ENCODE peak calls at places on chromosomes 16 and 17, in nine cellular contexts. U is heart left ventricle, Q is left ventricle myocardium inferior, Y is Calu3, H is epithelial cell of esophagus, O is progenitor cell of endocrine pancreas, F is fibroblast of pulmonary artery, B is cardiac muscle cell, D is dorsolateral prefrontal cortex. C is an unnamed sample.

GRCh38 chr16:26721290-26721689 is 345.4 kb upstream of the C16orf82 start:
- DNase-seq in U (no peak), Q (no peak), Y (no peak), H (no peak), O (no peak), F (no peak), B (no peak), D (no peak), C (no peak)

GRCh38 chr17:78496311-78496710 is 80.9 kb downstream of the DNAH17 start:
- DNase-seq in U (no peak), Q (no peak), Y (no peak), H (no peak), O (no peak), F (no peak), B (no peak), D (no peak), C (no peak)

GRCh38 chr16:30821891-30822290 is 34.9 kb upstream of the ZNF629 start:
- DNase-seq in U (no peak), Q (no peak), Y (no peak), H (no peak), O (no peak), F (no peak), B (no peak), D (no peak), C (no peak)

GRCh38 chr17:39096435-39097158 is 54.8 kb downstream of the PLXDC1 start:
- DNase-seq in U (no peak), Q (peak; percentile 29), Y (no peak), H (no peak), O (no peak), F (no peak), B (no peak), D (no peak), C (peak; percentile 54)

GRCh38 chr16:870856-871561 is 70.5 kb upstream of the GNG13 start:
- DNase-seq in U (peak; percentile 22), Q (peak; percentile 10), Y (no peak), H (no peak), O (no peak), F (no peak), B (no peak), D (no peak), C (no peak)

GRCh38 chr17:49621946-49622529 is 46.4 kb downstream of the NXPH3 start:
- DNase-seq in U (no peak), Q (no peak), Y (no peak), H (no peak), O (no peak), F (no peak), B (no peak), D (no peak), C (no peak)

GRCh38 chr16:29663020-29663828 is at the start of gene SPN:
- DNase-seq in U (no peak), Q (no peak), Y (no peak), H (no peak), O (no peak), F (no peak), B (peak; percentile 14), D (no peak), C (peak; percentile 69)

GRCh38 chr16:73067671-73068545 is 20.0 kb upstream of the ZFHX3 start:
- DNase-seq in U (no peak), Q (no peak), Y (no peak), H (no peak), O (no peak), F (no peak), B (no peak), D (no peak), C (no peak)

GRCh38 chr17:67137026-67137370 is 92.6 kb downstream of the CACNG1 start:
- DNase-seq in U (no peak), Q (no peak), Y (no peak), H (peak; percentile 14), O (no peak), F (no peak), B (no peak), D (no peak), C (no peak)

GRCh38 chr17:79947351-79948031 is 88.2 kb downstream of the TBC1D16 start:
- DNase-seq in U (peak; percentile 20), Q (peak; percentile 12), Y (no peak), H (peak; percentile 62), O (no peak), F (no peak), B (no peak), D (peak; percentile 17), C (no peak)

GRCh38 chr16:27906883-27907282 is 156.6 kb downstream of the GSG1L start:
- DNase-seq in U (no peak), Q (no peak), Y (no peak), H (no peak), O (no peak), F (no peak), B (no peak), D (no peak), C (no peak)

GRCh38 chr17:55053855-55054254 is 85.3 kb downstream of the STXBP4 start:
- DNase-seq in U (no peak), Q (no peak), Y (no peak), H (peak; percentile 24), O (no peak), F (peak; percentile 33), B (no peak), D (no peak), C (no peak)

GRCh38 chr17:68290955-68291835 is at the start of the genes ARSG and SLC16A6:
- DNase-seq in U (peak; percentile 59), Q (peak; percentile 36), Y (peak; percentile 69), H (peak; percentile 45), O (peak; percentile 55), F (peak; percentile 23), B (peak; percentile 84), D (peak; percentile 35), C (peak; percentile 89)

GRCh38 chr17:77723909-77724875 is 234.3 kb upstream of the TNRC6C start:
- DNase-seq in U (no peak), Q (no peak), Y (no peak), H (no peak), O (no peak), F (no peak), B (no peak), D (no peak), C (no peak)

GRCh38 chr17:8818654-8819330 is 19.6 kb upstream of the MFSD6L start:
- DNase-seq in U (no peak), Q (no peak), Y (no peak), H (no peak), O (no peak), F (no peak), B (no peak), D (no peak), C (no peak)

GRCh38 chr16:13780406-13780805 is 139.5 kb upstream of the ERCC4 start:
- DNase-seq in U (no peak), Q (no peak), Y (no peak), H (no peak), O (no peak), F (no peak), B (no peak), D (no peak), C (no peak)

GRCh38 chr17:66357037-66357436 is 54.6 kb downstream of the PRKCA start:
- DNase-seq in U (no peak), Q (no peak), Y (no peak), H (no peak), O (no peak), F (peak; percentile 33), B (no peak), D (no peak), C (peak; percentile 37)

GRCh38 chr16:10419701-10420100 is 33.8 kb downstream of the ATF7IP2 start:
- DNase-seq in U (no peak), Q (no peak), Y (no peak), H (no peak), O (no peak), F (no peak), B (no peak), D (no peak), C (no peak)

GRCh38 chr16:15979801-15980200 is 30.4 kb downstream of the ABCC1 start:
- DNase-seq in U (no peak), Q (no peak), Y (no peak), H (no peak), O (no peak), F (no peak), B (no peak), D (no peak), C (no peak)

DNA sequence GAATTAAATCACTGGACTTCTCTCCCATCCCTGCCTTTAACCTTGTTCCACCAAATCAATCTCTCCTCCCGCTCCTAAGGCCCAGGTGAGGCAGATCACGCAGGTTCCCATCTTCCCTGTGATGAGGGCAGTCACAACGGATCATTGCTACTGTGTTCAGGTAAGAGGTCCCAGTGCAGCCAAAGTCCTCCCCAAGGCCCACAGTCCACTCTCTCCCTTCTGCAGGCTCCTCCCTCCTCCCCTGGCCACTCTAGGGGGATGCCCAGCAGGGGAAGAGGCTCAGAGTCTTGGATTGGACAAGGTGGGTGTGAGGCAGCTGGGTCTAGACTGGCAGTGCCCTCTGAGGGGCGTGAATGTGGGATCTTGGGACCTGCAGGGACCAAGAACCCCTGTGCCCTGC is 2.6 kb upstream of the ADGRG3 start:
- DNase-seq in U (no peak), Q (no peak), Y (no peak), H (no peak), O (no peak), F (no peak), B (no peak), D (no peak), C (no peak)
- TF ChIP-seq CTCF in U (no peak), Q (no peak), Y (no peak), H (no peak), O (no peak), F (no peak), B (no peak), D (no peak), C (no peak)

GRCh38 chr16:8899709-8900317 is 17.7 kb downstream of the LITAFD start:
- DNase-seq in U (no peak), Q (no peak), Y (no peak), H (no peak), O (no peak), F (no peak), B (no peak), D (no peak), C (no peak)
- TF ChIP-seq CTCF in U (no peak), Q (no peak), Y (no peak), H (no peak), O (no peak), F (no peak), B (no peak), D (no peak), C (no peak)

DNA sequence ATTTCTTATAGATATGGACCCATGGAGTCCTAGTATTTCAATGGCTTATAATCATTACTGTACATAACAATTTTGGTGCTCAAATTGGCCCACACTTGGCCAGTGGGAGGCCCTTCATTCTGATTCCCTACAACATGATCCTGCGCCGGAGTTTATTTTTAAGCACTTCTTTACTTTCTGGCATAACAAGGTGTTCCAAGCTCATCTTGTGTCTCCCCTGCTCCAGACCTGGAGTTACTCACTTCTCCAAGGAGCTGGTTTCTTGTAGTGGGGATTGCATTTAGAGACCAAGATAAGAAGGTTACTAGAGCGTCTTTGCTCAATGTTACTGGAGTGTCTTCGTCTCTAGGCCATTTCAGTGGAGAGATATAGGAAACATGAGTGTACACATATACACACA is 87.9 kb downstream of the MSI2 start:
- DNase-seq in U (no peak), Q (no peak), Y (no peak), H (no peak), O (no peak), F (no peak), B (no peak), D (no peak), C (no peak)
- TF ChIP-seq CTCF in U (no peak), Q (no peak), Y (no peak), H (no peak), O (no peak), F (no peak), B (no peak), D (no peak), C (no peak)

GRCh38 chr17:6413073-6413472 is 21.8 kb downstream of the AIPL1 start:
- DNase-seq in U (no peak), Q (no peak), Y (no peak), H (peak; percentile 54), O (no peak), F (peak; percentile 47), B (peak; percentile 56), D (no peak), C (no peak)
- TF ChIP-seq CTCF in U (peak; percentile 29), Q (peak; percentile 49), Y (peak; percentile 30), H (peak; percentile 62), O (peak; percentile 61), F (peak; percentile 42), B (peak; percentile 41), D (peak; percentile 58), C (peak; percentile 33)